ENCODE peak calls at places on chromosomes 1 and 21, in eight cellular contexts. One of them, this sample, is unnamed.

GRCh38 chr21:38639782-38640750 is 141.8 kb upstream of the ERG start:
- DNase-seq in breast epithelium: no peak
- DNase-seq in cardiac muscle cell: no peak
- DNase-seq in cardiac fibroblast: no peak
- DNase-seq in activated T-cell treated with anti-CD3 and anti-CD28 coated beads, Interleukin-2, amount 50 U/mL, for 1 hour: no peak
- DNase-seq in stimulated activated CD8-positive, alpha-beta memory T cell treated with anti-CD3 and anti-CD28 coated beads, Interleukin-15, amount 100 ng/mL, for 4 hours: no peak
- DNase-seq in ELR: no peak
- DNase-seq in foreskin fibroblast: no peak
- DNase-seq in this sample: no peak

GRCh38 chr1:68994096-68994495 is 497.2 kb upstream of the DEPDC1 start:
- DNase-seq in breast epithelium: no peak
- DNase-seq in cardiac muscle cell: no peak
- DNase-seq in cardiac fibroblast: no peak
- DNase-seq in activated T-cell treated with anti-CD3 and anti-CD28 coated beads, Interleukin-2, amount 50 U/mL, for 1 hour: no peak
- DNase-seq in stimulated activated CD8-positive, alpha-beta memory T cell treated with anti-CD3 and anti-CD28 coated beads, Interleukin-15, amount 100 ng/mL, for 4 hours: no peak
- DNase-seq in ELR: no peak
- DNase-seq in foreskin fibroblast: no peak
- DNase-seq in this sample: no peak

GRCh38 chr1:244653439-244654283 is 735 bp downstream of the DESI2 start:
- DNase-seq in breast epithelium: no peak
- DNase-seq in cardiac muscle cell: peak
- DNase-seq in cardiac fibroblast: no peak
- DNase-seq in activated T-cell treated with anti-CD3 and anti-CD28 coated beads, Interleukin-2, amount 50 U/mL, for 1 hour: no peak
- DNase-seq in stimulated activated CD8-positive, alpha-beta memory T cell treated with anti-CD3 and anti-CD28 coated beads, Interleukin-15, amount 100 ng/mL, for 4 hours: no peak
- DNase-seq in ELR: peak
- DNase-seq in foreskin fibroblast: peak
- DNase-seq in this sample: no peak

GRCh38 chr21:44357064-44357837 is 3.8 kb downstream of the TRPM2 start:
- DNase-seq in breast epithelium: no peak
- DNase-seq in cardiac muscle cell: no peak
- DNase-seq in cardiac fibroblast: no peak
- DNase-seq in activated T-cell treated with anti-CD3 and anti-CD28 coated beads, Interleukin-2, amount 50 U/mL, for 1 hour: no peak
- DNase-seq in stimulated activated CD8-positive, alpha-beta memory T cell treated with anti-CD3 and anti-CD28 coated beads, Interleukin-15, amount 100 ng/mL, for 4 hours: no peak
- DNase-seq in ELR: no peak
- DNase-seq in foreskin fibroblast: no peak
- DNase-seq in this sample: no peak

GRCh38 chr1:216626394-216627067 is 96.7 kb downstream of the ESRRG start:
- DNase-seq in breast epithelium: no peak
- DNase-seq in cardiac muscle cell: no peak
- DNase-seq in cardiac fibroblast: no peak
- DNase-seq in activated T-cell treated with anti-CD3 and anti-CD28 coated beads, Interleukin-2, amount 50 U/mL, for 1 hour: no peak
- DNase-seq in stimulated activated CD8-positive, alpha-beta memory T cell treated with anti-CD3 and anti-CD28 coated beads, Interleukin-15, amount 100 ng/mL, for 4 hours: no peak
- DNase-seq in ELR: peak
- DNase-seq in foreskin fibroblast: no peak
- DNase-seq in this sample: no peak

GRCh38 chr21:33856893-33857527 is 58.6 kb downstream of the ATP5PO start:
- DNase-seq in breast epithelium: no peak
- DNase-seq in cardiac muscle cell: no peak
- DNase-seq in cardiac fibroblast: no peak
- DNase-seq in activated T-cell treated with anti-CD3 and anti-CD28 coated beads, Interleukin-2, amount 50 U/mL, for 1 hour: no peak
- DNase-seq in stimulated activated CD8-positive, alpha-beta memory T cell treated with anti-CD3 and anti-CD28 coated beads, Interleukin-15, amount 100 ng/mL, for 4 hours: no peak
- DNase-seq in ELR: no peak
- DNase-seq in foreskin fibroblast: peak
- DNase-seq in this sample: no peak

GRCh38 chr1:30715216-30715615 is 8.2 kb downstream of the MATN1 start:
- DNase-seq in breast epithelium: no peak
- DNase-seq in cardiac muscle cell: no peak
- DNase-seq in cardiac fibroblast: no peak
- DNase-seq in activated T-cell treated with anti-CD3 and anti-CD28 coated beads, Interleukin-2, amount 50 U/mL, for 1 hour: no peak
- DNase-seq in stimulated activated CD8-positive, alpha-beta memory T cell treated with anti-CD3 and anti-CD28 coated beads, Interleukin-15, amount 100 ng/mL, for 4 hours: no peak
- DNase-seq in ELR: peak
- DNase-seq in foreskin fibroblast: no peak
- DNase-seq in this sample: no peak

GRCh38 chr1:8077120-8077573 is 51.0 kb upstream of the ERRFI1 start:
- DNase-seq in breast epithelium: peak
- DNase-seq in cardiac muscle cell: peak
- DNase-seq in cardiac fibroblast: peak
- DNase-seq in activated T-cell treated with anti-CD3 and anti-CD28 coated beads, Interleukin-2, amount 50 U/mL, for 1 hour: no peak
- DNase-seq in stimulated activated CD8-positive, alpha-beta memory T cell treated with anti-CD3 and anti-CD28 coated beads, Interleukin-15, amount 100 ng/mL, for 4 hours: no peak
- DNase-seq in ELR: peak
- DNase-seq in foreskin fibroblast: peak
- DNase-seq in this sample: no peak

GRCh38 chr1:48688102-48688760 is 88.5 kb downstream of the BEND5 start:
- DNase-seq in breast epithelium: no peak
- DNase-seq in cardiac muscle cell: no peak
- DNase-seq in cardiac fibroblast: no peak
- DNase-seq in activated T-cell treated with anti-CD3 and anti-CD28 coated beads, Interleukin-2, amount 50 U/mL, for 1 hour: no peak
- DNase-seq in stimulated activated CD8-positive, alpha-beta memory T cell treated with anti-CD3 and anti-CD28 coated beads, Interleukin-15, amount 100 ng/mL, for 4 hours: no peak
- DNase-seq in ELR: no peak
- DNase-seq in foreskin fibroblast: peak
- DNase-seq in this sample: no peak

GRCh38 chr1:235399661-235400060 is 32.4 kb downstream of the TBCE start:
- DNase-seq in breast epithelium: no peak
- DNase-seq in cardiac muscle cell: no peak
- DNase-seq in cardiac fibroblast: no peak
- DNase-seq in activated T-cell treated with anti-CD3 and anti-CD28 coated beads, Interleukin-2, amount 50 U/mL, for 1 hour: no peak
- DNase-seq in stimulated activated CD8-positive, alpha-beta memory T cell treated with anti-CD3 and anti-CD28 coated beads, Interleukin-15, amount 100 ng/mL, for 4 hours: no peak
- DNase-seq in ELR: no peak
- DNase-seq in foreskin fibroblast: no peak
- DNase-seq in this sample: no peak

GRCh38 chr21:16979574-16979973 is 533.3 kb upstream of the CXADR start:
- DNase-seq in breast epithelium: no peak
- DNase-seq in cardiac muscle cell: no peak
- DNase-seq in cardiac fibroblast: no peak
- DNase-seq in activated T-cell treated with anti-CD3 and anti-CD28 coated beads, Interleukin-2, amount 50 U/mL, for 1 hour: no peak
- DNase-seq in stimulated activated CD8-positive, alpha-beta memory T cell treated with anti-CD3 and anti-CD28 coated beads, Interleukin-15, amount 100 ng/mL, for 4 hours: no peak
- DNase-seq in ELR: no peak
- DNase-seq in foreskin fibroblast: no peak
- DNase-seq in this sample: no peak

GRCh38 chr1:155946633-155947219 is 5.3 kb downstream of the RXFP4 start:
- DNase-seq in breast epithelium: no peak
- DNase-seq in cardiac muscle cell: no peak
- DNase-seq in cardiac fibroblast: no peak
- DNase-seq in activated T-cell treated with anti-CD3 and anti-CD28 coated beads, Interleukin-2, amount 50 U/mL, for 1 hour: no peak
- DNase-seq in stimulated activated CD8-positive, alpha-beta memory T cell treated with anti-CD3 and anti-CD28 coated beads, Interleukin-15, amount 100 ng/mL, for 4 hours: no peak
- DNase-seq in ELR: no peak
- DNase-seq in foreskin fibroblast: no peak
- DNase-seq in this sample: no peak

GRCh38 chr1:156887324-156887723 is 6.2 kb upstream of the PEAR1 start:
- DNase-seq in breast epithelium: no peak
- DNase-seq in cardiac muscle cell: no peak
- DNase-seq in cardiac fibroblast: no peak
- DNase-seq in activated T-cell treated with anti-CD3 and anti-CD28 coated beads, Interleukin-2, amount 50 U/mL, for 1 hour: no peak
- DNase-seq in stimulated activated CD8-positive, alpha-beta memory T cell treated with anti-CD3 and anti-CD28 coated beads, Interleukin-15, amount 100 ng/mL, for 4 hours: no peak
- DNase-seq in ELR: no peak
- DNase-seq in foreskin fibroblast: no peak
- DNase-seq in this sample: no peak

GRCh38 chr1:111290640-111291039 is at the start of gene CHIA:
- DNase-seq in breast epithelium: no peak
- DNase-seq in cardiac muscle cell: peak
- DNase-seq in cardiac fibroblast: peak
- DNase-seq in activated T-cell treated with anti-CD3 and anti-CD28 coated beads, Interleukin-2, amount 50 U/mL, for 1 hour: no peak
- DNase-seq in stimulated activated CD8-positive, alpha-beta memory T cell treated with anti-CD3 and anti-CD28 coated beads, Interleukin-15, amount 100 ng/mL, for 4 hours: no peak
- DNase-seq in ELR: no peak
- DNase-seq in foreskin fibroblast: no peak
- DNase-seq in this sample: no peak

GRCh38 chr1:212600980-212601379 is 7.6 kb upstream of the ATF3 start:
- DNase-seq in breast epithelium: no peak
- DNase-seq in cardiac muscle cell: no peak
- DNase-seq in cardiac fibroblast: no peak
- DNase-seq in activated T-cell treated with anti-CD3 and anti-CD28 coated beads, Interleukin-2, amount 50 U/mL, for 1 hour: no peak
- DNase-seq in stimulated activated CD8-positive, alpha-beta memory T cell treated with anti-CD3 and anti-CD28 coated beads, Interleukin-15, amount 100 ng/mL, for 4 hours: no peak
- DNase-seq in ELR: peak
- DNase-seq in foreskin fibroblast: peak
- DNase-seq in this sample: no peak

GRCh38 chr1:5915587-5916571 is 76.3 kb downstream of the NPHP4 start:
- DNase-seq in breast epithelium: no peak
- DNase-seq in cardiac muscle cell: peak
- DNase-seq in cardiac fibroblast: peak
- DNase-seq in activated T-cell treated with anti-CD3 and anti-CD28 coated beads, Interleukin-2, amount 50 U/mL, for 1 hour: no peak
- DNase-seq in stimulated activated CD8-positive, alpha-beta memory T cell treated with anti-CD3 and anti-CD28 coated beads, Interleukin-15, amount 100 ng/mL, for 4 hours: no peak
- DNase-seq in ELR: peak
- DNase-seq in foreskin fibroblast: peak
- DNase-seq in this sample: no peak

GRCh38 chr1:209820986-209821385 is 6.8 kb upstream of the UTP25 start:
- DNase-seq in breast epithelium: no peak
- DNase-seq in cardiac muscle cell: no peak
- DNase-seq in cardiac fibroblast: no peak
- DNase-seq in activated T-cell treated with anti-CD3 and anti-CD28 coated beads, Interleukin-2, amount 50 U/mL, for 1 hour: no peak
- DNase-seq in stimulated activated CD8-positive, alpha-beta memory T cell treated with anti-CD3 and anti-CD28 coated beads, Interleukin-15, amount 100 ng/mL, for 4 hours: no peak
- DNase-seq in ELR: no peak
- DNase-seq in foreskin fibroblast: no peak
- DNase-seq in this sample: no peak

GRCh38 chr1:220734571-220735326 is 13.4 kb upstream of the MTARC2 start:
- DNase-seq in breast epithelium: no peak
- DNase-seq in cardiac muscle cell: no peak
- DNase-seq in cardiac fibroblast: peak
- DNase-seq in activated T-cell treated with anti-CD3 and anti-CD28 coated beads, Interleukin-2, amount 50 U/mL, for 1 hour: no peak
- DNase-seq in stimulated activated CD8-positive, alpha-beta memory T cell treated with anti-CD3 and anti-CD28 coated beads, Interleukin-15, amount 100 ng/mL, for 4 hours: no peak
- DNase-seq in ELR: peak
- DNase-seq in foreskin fibroblast: peak
- DNase-seq in this sample: no peak

GRCh38 chr1:106584127-106584526 is 472.3 kb upstream of the PRMT6 start:
- DNase-seq in breast epithelium: no peak
- DNase-seq in cardiac muscle cell: no peak
- DNase-seq in cardiac fibroblast: no peak
- DNase-seq in activated T-cell treated with anti-CD3 and anti-CD28 coated beads, Interleukin-2, amount 50 U/mL, for 1 hour: no peak
- DNase-seq in stimulated activated CD8-positive, alpha-beta memory T cell treated with anti-CD3 and anti-CD28 coated beads, Interleukin-15, amount 100 ng/mL, for 4 hours: no peak
- DNase-seq in ELR: no peak
- DNase-seq in foreskin fibroblast: peak
- DNase-seq in this sample: no peak

GRCh38 chr21:38948377-38948776 is 142.6 kb downstream of the ETS2 start:
- DNase-seq in breast epithelium: no peak
- DNase-seq in cardiac muscle cell: no peak
- DNase-seq in cardiac fibroblast: no peak
- DNase-seq in activated T-cell treated with anti-CD3 and anti-CD28 coated beads, Interleukin-2, amount 50 U/mL, for 1 hour: no peak
- DNase-seq in stimulated activated CD8-positive, alpha-beta memory T cell treated with anti-CD3 and anti-CD28 coated beads, Interleukin-15, amount 100 ng/mL, for 4 hours: no peak
- DNase-seq in ELR: peak
- DNase-seq in foreskin fibroblast: peak
- DNase-seq in this sample: no peak

GRCh38 chr1:112058815-112059450 is 69.5 kb upstream of the KCND3 start:
- DNase-seq in breast epithelium: no peak
- DNase-seq in cardiac muscle cell: peak
- DNase-seq in cardiac fibroblast: no peak
- DNase-seq in activated T-cell treated with anti-CD3 and anti-CD28 coated beads, Interleukin-2, amount 50 U/mL, for 1 hour: no peak
- DNase-seq in stimulated activated CD8-positive, alpha-beta memory T cell treated with anti-CD3 and anti-CD28 coated beads, Interleukin-15, amount 100 ng/mL, for 4 hours: no peak
- DNase-seq in ELR: peak
- DNase-seq in foreskin fibroblast: no peak
- DNase-seq in this sample: no peak

GRCh38 chr1:7842517-7842916 is 10.3 kb downstream of the UTS2 start:
- DNase-seq in breast epithelium: no peak
- DNase-seq in cardiac muscle cell: no peak
- DNase-seq in cardiac fibroblast: no peak
- DNase-seq in activated T-cell treated with anti-CD3 and anti-CD28 coated beads, Interleukin-2, amount 50 U/mL, for 1 hour: no peak
- DNase-seq in stimulated activated CD8-positive, alpha-beta memory T cell treated with anti-CD3 and anti-CD28 coated beads, Interleukin-15, amount 100 ng/mL, for 4 hours: no peak
- DNase-seq in ELR: no peak
- DNase-seq in foreskin fibroblast: no peak
- DNase-seq in this sample: no peak

GRCh38 chr1:31238986-31239613 is 587 bp downstream of the NKAIN1 start:
- DNase-seq in breast epithelium: no peak
- DNase-seq in cardiac muscle cell: peak
- DNase-seq in cardiac fibroblast: no peak
- DNase-seq in activated T-cell treated with anti-CD3 and anti-CD28 coated beads, Interleukin-2, amount 50 U/mL, for 1 hour: no peak
- DNase-seq in stimulated activated CD8-positive, alpha-beta memory T cell treated with anti-CD3 and anti-CD28 coated beads, Interleukin-15, amount 100 ng/mL, for 4 hours: no peak
- DNase-seq in ELR: peak
- DNase-seq in foreskin fibroblast: peak
- DNase-seq in this sample: no peak

GRCh38 chr1:48674641-48675040 is 102.0 kb downstream of the BEND5 start:
- DNase-seq in breast epithelium: no peak
- DNase-seq in cardiac muscle cell: no peak
- DNase-seq in cardiac fibroblast: peak
- DNase-seq in activated T-cell treated with anti-CD3 and anti-CD28 coated beads, Interleukin-2, amount 50 U/mL, for 1 hour: no peak
- DNase-seq in stimulated activated CD8-positive, alpha-beta memory T cell treated with anti-CD3 and anti-CD28 coated beads, Interleukin-15, amount 100 ng/mL, for 4 hours: no peak
- DNase-seq in ELR: peak
- DNase-seq in foreskin fibroblast: peak
- DNase-seq in this sample: no peak

GRCh38 chr1:183234660-183235476 is 48.8 kb downstream of the LAMC2 start:
- DNase-seq in breast epithelium: no peak
- DNase-seq in cardiac muscle cell: peak
- DNase-seq in cardiac fibroblast: peak
- DNase-seq in activated T-cell treated with anti-CD3 and anti-CD28 coated beads, Interleukin-2, amount 50 U/mL, for 1 hour: no peak
- DNase-seq in stimulated activated CD8-positive, alpha-beta memory T cell treated with anti-CD3 and anti-CD28 coated beads, Interleukin-15, amount 100 ng/mL, for 4 hours: no peak
- DNase-seq in ELR: peak
- DNase-seq in foreskin fibroblast: peak
- DNase-seq in this sample: peak

GRCh38 chr1:176434200-176434599 is 28.8 kb upstream of the PAPPA2 start:
- DNase-seq in breast epithelium: no peak
- DNase-seq in cardiac muscle cell: no peak
- DNase-seq in cardiac fibroblast: no peak
- DNase-seq in activated T-cell treated with anti-CD3 and anti-CD28 coated beads, Interleukin-2, amount 50 U/mL, for 1 hour: no peak
- DNase-seq in stimulated activated CD8-positive, alpha-beta memory T cell treated with anti-CD3 and anti-CD28 coated beads, Interleukin-15, amount 100 ng/mL, for 4 hours: no peak
- DNase-seq in ELR: no peak
- DNase-seq in foreskin fibroblast: no peak
- DNase-seq in this sample: no peak

GRCh38 chr21:37082856-37083611 is 10.0 kb downstream of the TTC3 start:
- DNase-seq in breast epithelium: no peak
- DNase-seq in cardiac muscle cell: no peak
- DNase-seq in cardiac fibroblast: no peak
- DNase-seq in activated T-cell treated with anti-CD3 and anti-CD28 coated beads, Interleukin-2, amount 50 U/mL, for 1 hour: no peak
- DNase-seq in stimulated activated CD8-positive, alpha-beta memory T cell treated with anti-CD3 and anti-CD28 coated beads, Interleukin-15, amount 100 ng/mL, for 4 hours: no peak
- DNase-seq in ELR: no peak
- DNase-seq in foreskin fibroblast: no peak
- DNase-seq in this sample: no peak

GRCh38 chr1:95233321-95233736 is 681 bp upstream of the RWDD3 start:
- DNase-seq in breast epithelium: peak
- DNase-seq in cardiac muscle cell: peak
- DNase-seq in cardiac fibroblast: peak
- DNase-seq in activated T-cell treated with anti-CD3 and anti-CD28 coated beads, Interleukin-2, amount 50 U/mL, for 1 hour: no peak
- DNase-seq in stimulated activated CD8-positive, alpha-beta memory T cell treated with anti-CD3 and anti-CD28 coated beads, Interleukin-15, amount 100 ng/mL, for 4 hours: no peak
- DNase-seq in ELR: peak
- DNase-seq in foreskin fibroblast: peak
- DNase-seq in this sample: no peak

GRCh38 chr1:12616709-12617373 is 1.2 kb downstream of the DHRS3 start:
- DNase-seq in breast epithelium: no peak
- DNase-seq in cardiac muscle cell: peak
- DNase-seq in cardiac fibroblast: peak
- DNase-seq in activated T-cell treated with anti-CD3 and anti-CD28 coated beads, Interleukin-2, amount 50 U/mL, for 1 hour: peak
- DNase-seq in stimulated activated CD8-positive, alpha-beta memory T cell treated with anti-CD3 and anti-CD28 coated beads, Interleukin-15, amount 100 ng/mL, for 4 hours: no peak
- DNase-seq in ELR: peak
- DNase-seq in foreskin fibroblast: peak
- DNase-seq in this sample: no peak

GRCh38 chr1:81298321-81298720 is 502.4 kb upstream of the ADGRL2 start:
- DNase-seq in breast epithelium: no peak
- DNase-seq in cardiac muscle cell: no peak
- DNase-seq in cardiac fibroblast: peak
- DNase-seq in activated T-cell treated with anti-CD3 and anti-CD28 coated beads, Interleukin-2, amount 50 U/mL, for 1 hour: no peak
- DNase-seq in stimulated activated CD8-positive, alpha-beta memory T cell treated with anti-CD3 and anti-CD28 coated beads, Interleukin-15, amount 100 ng/mL, for 4 hours: no peak
- DNase-seq in ELR: no peak
- DNase-seq in foreskin fibroblast: no peak
- DNase-seq in this sample: no peak

GRCh38 chr1:28926629-28927441 is 12.5 kb downstream of the EPB41 start:
- DNase-seq in breast epithelium: no peak
- DNase-seq in cardiac muscle cell: no peak
- DNase-seq in cardiac fibroblast: peak
- DNase-seq in activated T-cell treated with anti-CD3 and anti-CD28 coated beads, Interleukin-2, amount 50 U/mL, for 1 hour: no peak
- DNase-seq in stimulated activated CD8-positive, alpha-beta memory T cell treated with anti-CD3 and anti-CD28 coated beads, Interleukin-15, amount 100 ng/mL, for 4 hours: no peak
- DNase-seq in ELR: no peak
- DNase-seq in foreskin fibroblast: no peak
- DNase-seq in this sample: no peak

This sample was measured in omental fat pad.